ENCODE peak calls at places on chromosomes 7 and 10, in four cellular contexts. P, H, Z and I are unnamed samples.
A peak's percentile ranks its signal among the peaks of the same experiment; 100 is the strongest.

GRCh38 chr7:50121269-50121668 is 28.2 kb upstream of the ZPBP start:
- DNase-seq in P (no peak), H (no peak), Z (no peak), I (no peak)

GRCh38 chr10:3906511-3907111 is 121.6 kb upstream of the KLF6 start:
- DNase-seq in P (no peak), H (no peak), Z (no peak), I (no peak)

GRCh38 chr10:53357587-53357986 is 585.0 kb upstream of the MBL2 start:
- DNase-seq in P (peak; percentile 36), H (no peak), Z (no peak), I (no peak)

GRCh38 chr7:156735861-156736260 is 95.3 kb downstream of the RNF32 start:
- DNase-seq in P (no peak), H (no peak), Z (no peak), I (no peak)

GRCh38 chr7:94129443-94130140 is 125.4 kb upstream of the BET1 start:
- DNase-seq in P (peak; percentile 3), H (no peak), Z (no peak), I (no peak)

GRCh38 chr7:22563115-22563514 is 63.1 kb upstream of the STEAP1B start:
- DNase-seq in P (no peak), H (peak; percentile 50), Z (no peak), I (no peak)

GRCh38 chr7:35878356-35878755 is 77.5 kb downstream of the SEPTIN7 start:
- DNase-seq in P (no peak), H (no peak), Z (no peak), I (no peak)

GRCh38 chr10:80453392-80453714 is 757 bp upstream of the TSPAN14 start:
- DNase-seq in P (no peak), H (no peak), Z (no peak), I (no peak)

GRCh38 chr10:88346151-88346977 is 236.8 kb downstream of the RNLS start:
- DNase-seq in P (no peak), H (no peak), Z (no peak), I (no peak)

GRCh38 chr10:129319934-129320333 is 147.1 kb upstream of the MGMT start:
- DNase-seq in P (no peak), H (no peak), Z (no peak), I (no peak)

GRCh38 chr7:5422324-5423271 is 1.0 kb downstream of the TNRC18 start:
- DNase-seq in P (no peak), H (peak; percentile 38), Z (peak; percentile 69), I (peak; percentile 57)

GRCh38 chr10:37856881-37857286 is 526 bp downstream of the ZNF248 start:
- DNase-seq in P (no peak), H (peak; percentile 37), Z (no peak), I (peak; percentile 53)

GRCh38 chr7:106870983-106871410 is 5.9 kb downstream of the PIK3CG start:
- DNase-seq in P (no peak), H (no peak), Z (no peak), I (no peak)

GRCh38 chr10:113644185-113645120 is 19.4 kb downstream of the NRAP start:
- DNase-seq in P (peak; percentile 55), H (no peak), Z (no peak), I (no peak)

GRCh38 chr7:2499719-2500430 is 19.7 kb upstream of the LFNG start:
- DNase-seq in P (no peak), H (no peak), Z (no peak), I (no peak)

GRCh38 chr10:47261121-47261520 is 38.9 kb upstream of the GDF10 start:
- DNase-seq in P (no peak), H (no peak), Z (no peak), I (no peak)

GRCh38 chr10:118447478-118447877 is 105.4 kb upstream of the FAM204A start:
- DNase-seq in P (peak; percentile 29), H (peak; percentile 69), Z (peak; percentile 60), I (peak; percentile 82)

DNA sequence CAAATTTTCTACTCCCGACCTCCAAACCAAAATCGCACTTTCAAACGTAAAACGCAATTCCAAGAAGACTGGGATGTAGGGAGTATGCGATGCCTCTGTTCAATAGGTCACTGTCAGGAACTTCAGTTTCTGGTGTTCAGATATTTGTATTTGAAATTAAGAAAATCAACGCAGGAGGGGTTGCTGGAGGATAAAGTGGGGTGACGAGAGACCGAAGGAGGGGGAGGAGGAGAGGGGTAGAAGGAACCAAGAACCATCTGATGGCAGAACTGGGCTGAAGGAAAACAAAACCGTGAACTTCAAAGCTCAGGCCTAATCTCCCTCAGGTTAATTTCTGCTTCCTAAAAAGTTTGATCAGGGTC is 293.8 kb upstream of the NFE2L3 start:
- DNase-seq in P (no peak), H (no peak), Z (no peak), I (no peak)
- H3K4me1 ChIP-seq in P (peaks cover 14% of the 10 kb centered on the region), H (peaks cover 4% of the 10 kb centered on the region), Z (no peaks in the 10 kb centered on the region), I (peaks cover 27% of the 10 kb centered on the region)

GRCh38 chr7:26375604-26376207 is 84.0 kb downstream of the SNX10 start:
- DNase-seq in P (no peak), H (no peak), Z (no peak), I (no peak)
- H3K4me3 ChIP-seq in P (peak overlapping the region; percentile 33), H (no peak overlapping the region), Z (peak overlapping the region; percentile 65), I (peak overlapping the region; percentile 17)

GRCh38 chr10:122220736-122221135 is 50.4 kb upstream of the BTBD16 start:
- DNase-seq in P (no peak), H (no peak), Z (no peak), I (no peak)
- H3K36me3 ChIP-seq in P (peaks cover 8% of the 10 kb centered on the region), H (peaks cover 98% of the 10 kb centered on the region), Z (peaks cover 80% of the 10 kb centered on the region), I (no peaks in the 10 kb centered on the region)

GRCh38 chr10:70293169-70293813 is 9.5 kb upstream of the NPFFR1 start:
- DNase-seq in P (no peak), H (no peak), Z (no peak), I (no peak)
- H3K4me1 ChIP-seq in P (peaks cover 20% of the 10 kb centered on the region), H (peaks cover 24% of the 10 kb centered on the region), Z (no peaks in the 10 kb centered on the region), I (no peaks in the 10 kb centered on the region)

GRCh38 chr10:14604181-14605142 is 170.2 kb downstream of the FAM107B start:
- DNase-seq in P (peak; percentile 52), H (peak; percentile 88), Z (peak; percentile 90), I (peak; percentile 90)

GRCh38 chr10:14600065-14600464 is 174.6 kb downstream of the FAM107B start:
- DNase-seq in P (no peak), H (no peak), Z (no peak), I (no peak)

GRCh38 chr10:14602807-14603538 is 171.7 kb downstream of the FAM107B start:
- DNase-seq in P (peak; percentile 14), H (no peak), Z (no peak), I (no peak)

GRCh38 chr10:14603539-14604102 is 171.1 kb downstream of the FAM107B start:
- DNase-seq in P (no peak), H (no peak), Z (peak; percentile 55), I (peak; percentile 60)

DNA sequence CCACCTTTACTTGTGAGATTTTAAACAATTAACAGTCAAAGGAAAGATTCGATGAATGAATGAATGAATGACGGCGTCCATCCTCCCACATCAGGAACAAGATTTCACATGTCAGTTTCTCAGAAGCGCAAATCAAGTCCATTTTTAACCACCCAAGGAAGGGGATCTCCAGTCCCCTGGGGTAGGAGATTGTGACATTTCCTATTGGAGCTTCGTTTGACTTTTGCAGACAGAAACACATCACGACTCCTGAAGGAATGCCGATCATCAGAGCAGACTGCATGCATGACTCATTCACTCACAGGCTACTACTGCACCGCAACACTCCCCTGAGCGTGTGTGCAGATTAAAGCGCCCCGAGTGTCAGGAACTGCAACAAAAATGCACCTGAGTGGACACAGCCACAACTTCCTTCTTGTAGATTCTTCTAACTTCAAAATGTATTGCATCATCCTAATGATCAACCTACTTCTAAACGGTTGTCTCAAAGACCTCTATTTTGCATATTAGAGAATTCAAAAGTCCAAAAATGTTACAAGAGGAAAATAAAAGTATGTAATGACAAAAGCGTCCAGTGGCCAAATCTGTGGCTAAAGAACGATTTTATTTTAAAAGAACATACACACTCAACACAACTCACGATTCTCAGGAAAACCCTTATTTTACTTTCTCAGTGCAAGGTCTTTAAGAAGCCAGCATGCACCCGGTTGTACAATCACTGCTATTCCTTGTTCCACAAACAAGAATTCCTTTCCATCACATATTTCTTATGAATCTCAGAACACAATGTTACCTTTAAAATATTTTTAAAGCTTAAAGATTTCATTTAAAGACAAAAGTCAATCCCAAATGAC is 172.6 kb downstream of the FAM107B start:
- DNase-seq in P (peak; percentile 84), H (no peak), Z (peak; percentile 51), I (no peak)
- H3K4me3 ChIP-seq in P (no peak overlapping the region), H (no peak overlapping the region), Z (peak overlapping the region; percentile 28), I (no peak overlapping the region)

GRCh38 chr10:28551086-28551485 is 18.2 kb downstream of the WAC start:
- DNase-seq in P (no peak), H (no peak), Z (no peak), I (no peak)
- H3K36me3 ChIP-seq in P (peaks cover 24% of the 10 kb centered on the region), H (peaks cover 78% of the 10 kb centered on the region), Z (peaks cover 20% of the 10 kb centered on the region), I (no peaks in the 10 kb centered on the region)